ENCODE peak calls at places on chromosome 3, in nine cellular contexts. V is CMK, E is GM23248, I is EH, Y is testis, U is NT2/D1, W is NCI-H524 treated with DMSO at 0.1 percent for 48 hours, B is coronary artery, H is left ventricle myocardium superior. R is an unnamed sample.

GRCh38 chr3:31103623-31104180 is 209.2 kb upstream of the GADL1 start:
- DNase-seq in V (no peak), H (no peak), W (no peak), E (no peak), Y (no peak), I (peak), U (no peak), B (no peak), R (no peak)

GRCh38 chr3:52272831-52273230 is 5.6 kb downstream of the WDR82 start:
- DNase-seq in I (no peak), E (no peak), B (no peak), V (no peak), W (no peak), Y (no peak), U (no peak), H (no peak), R (no peak)

GRCh38 chr3:29183346-29184087 is 97.4 kb upstream of the RBMS3 start:
- DNase-seq in B (no peak), E (peak), I (peak), V (no peak), Y (no peak), W (no peak), U (no peak), H (no peak), R (no peak)

GRCh38 chr3:46628980-46629379 is 16.7 kb downstream of the FAM240A start:
- DNase-seq in V (no peak), H (no peak), U (no peak), B (no peak), I (peak), E (peak), Y (no peak), W (no peak), R (no peak)

GRCh38 chr3:111081008-111081545 is 9.5 kb downstream of the NECTIN3 start:
- DNase-seq in Y (no peak), U (no peak), H (no peak), I (peak), V (no peak), B (no peak), W (no peak), E (peak), R (no peak)

GRCh38 chr3:39420537-39420936 is 14.0 kb downstream of the RPSA start:
- DNase-seq in W (no peak), B (no peak), Y (no peak), E (no peak), H (no peak), V (no peak), I (no peak), U (no peak), R (no peak)

GRCh38 chr3:160372780-160373179 is 26.2 kb downstream of the IFT80 start:
- DNase-seq in U (no peak), B (no peak), Y (no peak), V (no peak), I (peak), E (peak), H (no peak), W (no peak), R (no peak)

GRCh38 chr3:101195951-101196713 is 124.2 kb downstream of the IMPG2 start:
- DNase-seq in H (no peak), W (peak), E (peak), I (peak), V (no peak), Y (no peak), B (no peak), U (peak), R (peak)

GRCh38 chr3:139627759-139628158 is 50.0 kb downstream of the NMNAT3 start:
- DNase-seq in B (no peak), H (no peak), E (no peak), Y (no peak), V (no peak), U (no peak), W (no peak), I (no peak), R (no peak)

GRCh38 chr3:21781371-21781770 is 30.4 kb upstream of the ZNF385D start:
- DNase-seq in V (no peak), U (no peak), B (no peak), Y (no peak), E (no peak), I (no peak), H (no peak), W (no peak), R (no peak)